ENCODE peak calls at places on chromosomes 16 and 17, in ten cellular contexts. J is GM23338, H is OCI-LY7, K is lower lobe of right lung, Y is astrocyte of the spinal cord, U is mucosa of descending colon, P is endothelial cell of umbilical vein, F is fibroblast of lung, C is MM.1S, R is NB4. N is an unnamed sample.

GRCh38 chr16:35308674-35309073 is 1849.3 kb downstream of the TP53TG3F start:
- DNase-seq in J (no peak), H (no peak), K (no peak), Y (no peak), U (no peak), P (no peak), F (no peak), C (no peak), R (no peak), N (no peak)

GRCh38 chr17:31511176-31511540 is 119.7 kb downstream of the RAB11FIP4 start:
- DNase-seq in J (no peak), H (no peak), K (no peak), Y (no peak), U (peak; percentile 75), P (peak; percentile 18), F (no peak), C (no peak), R (no peak), N (no peak)

GRCh38 chr16:48831081-48831722 is 221.2 kb upstream of the N4BP1 start:
- DNase-seq in J (peak; percentile 79), H (no peak), K (no peak), Y (no peak), U (no peak), P (no peak), F (no peak), C (no peak), R (peak; percentile 9), N (no peak)

GRCh38 chr16:66382966-66383299 is 16.4 kb downstream of the CDH5 start:
- DNase-seq in J (peak; percentile 65), H (no peak), K (no peak), Y (peak; percentile 88), U (no peak), P (peak; percentile 93), F (peak; percentile 54), C (no peak), R (no peak), N (peak; percentile 82)

GRCh38 chr17:38705803-38706624 is 941 bp downstream of the MLLT6 start:
- DNase-seq in J (peak; percentile 80), H (peak; percentile 22), K (peak; percentile 68), Y (no peak), U (peak; percentile 73), P (peak; percentile 27), F (no peak), C (peak; percentile 9), R (peak; percentile 47), N (peak; percentile 56)

GRCh38 chr17:45093444-45094110 is 32.5 kb downstream of the NMT1 start:
- DNase-seq in J (no peak), H (no peak), K (no peak), Y (peak; percentile 36), U (no peak), P (no peak), F (no peak), C (no peak), R (no peak), N (no peak)

GRCh38 chr17:40545660-40546059 is 19.6 kb downstream of the CCR7 start:
- DNase-seq in J (no peak), H (no peak), K (no peak), Y (no peak), U (peak; percentile 11), P (no peak), F (no peak), C (no peak), R (no peak), N (no peak)

GRCh38 chr17:41784207-41784744 is 2.2 kb downstream of the JUP start:
- DNase-seq in J (peak; percentile 75), H (no peak), K (no peak), Y (no peak), U (peak; percentile 57), P (peak; percentile 54), F (peak; percentile 43), C (no peak), R (peak; percentile 97), N (peak; percentile 79)

GRCh38 chr17:65472602-65473001 is 88.8 kb downstream of the AXIN2 start:
- DNase-seq in J (no peak), H (no peak), K (peak; percentile 76), Y (no peak), U (no peak), P (no peak), F (peak; percentile 76), C (no peak), R (no peak), N (peak; percentile 76)

GRCh38 chr17:6085812-6086211 is 15.6 kb downstream of the WSCD1 start:
- DNase-seq in J (no peak), H (no peak), K (no peak), Y (no peak), U (no peak), P (no peak), F (no peak), C (no peak), R (peak; percentile 2), N (no peak)

GRCh38 chr16:62035115-62036092 is 834 bp downstream of the CDH8 start:
- DNase-seq in J (peak; percentile 84), H (no peak), K (no peak), Y (peak; percentile 27), U (no peak), P (no peak), F (no peak), C (no peak), R (no peak), N (peak; percentile 9)

GRCh38 chr16:1613240-1613639 is 1.1 kb downstream of the CRAMP1 start:
- DNase-seq in J (peak; percentile 32), H (peak; percentile 41), K (no peak), Y (no peak), U (no peak), P (peak; percentile 21), F (no peak), C (peak; percentile 42), R (peak; percentile 40), N (peak; percentile 7)

GRCh38 chr16:13510425-13511151 is 409.4 kb upstream of the ERCC4 start:
- DNase-seq in J (peak; percentile 68), H (peak; percentile 8), K (no peak), Y (no peak), U (no peak), P (no peak), F (no peak), C (no peak), R (peak; percentile 7), N (no peak)

GRCh38 chr16:9056061-9056460 is 35.4 kb upstream of the HAPSTR1 start:
- DNase-seq in J (no peak), H (no peak), K (no peak), Y (no peak), U (no peak), P (no peak), F (no peak), C (no peak), R (no peak), N (no peak)

DNA sequence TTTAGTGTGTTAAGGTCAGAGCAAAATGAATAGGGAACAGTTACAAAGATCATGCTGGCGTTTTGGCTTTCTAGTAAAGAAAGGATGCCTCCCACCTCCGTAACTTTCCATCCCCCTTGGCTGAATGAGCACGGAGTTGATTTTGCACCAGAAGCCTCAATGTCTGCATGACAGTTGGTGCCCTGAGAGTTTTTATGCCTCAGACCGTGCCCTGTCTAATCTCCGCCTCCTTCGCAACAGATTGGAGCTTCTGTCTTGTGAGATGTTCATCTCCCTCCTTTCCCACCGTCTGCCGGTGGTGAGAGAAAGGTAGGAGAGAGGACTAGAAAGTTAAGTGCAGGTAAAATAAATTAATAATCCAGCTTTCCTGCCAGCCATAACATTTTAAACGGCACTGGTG is 1.9 kb downstream of the HS3ST4 start:
- DNase-seq in J (no peak), H (no peak), K (no peak), Y (no peak), U (no peak), P (no peak), F (no peak), C (no peak), R (no peak), N (no peak)
- H3K4me3 ChIP-seq in J (peak overlapping the region; percentile 70), H (no peak overlapping the region), K (no peak overlapping the region), Y (no peak overlapping the region), U (no peak overlapping the region), P (no peak overlapping the region), F (no peak overlapping the region), C (no peak overlapping the region), R (no peak overlapping the region), N (no peak overlapping the region)

GRCh38 chr16:75219838-75220237 is 1.1 kb downstream of the CTRB1 start:
- DNase-seq in J (no peak), H (peak; percentile 11), K (no peak), Y (no peak), U (no peak), P (no peak), F (no peak), C (peak; percentile 9), R (no peak), N (no peak)
- H3K4me3 ChIP-seq in J (no peak overlapping the region), H (no peak overlapping the region), K (peak overlapping the region; percentile 22), Y (no peak overlapping the region), U (no peak overlapping the region), P (no peak overlapping the region), F (no peak overlapping the region), C (no peak overlapping the region), R (no peak overlapping the region), N (no peak overlapping the region)

DNA sequence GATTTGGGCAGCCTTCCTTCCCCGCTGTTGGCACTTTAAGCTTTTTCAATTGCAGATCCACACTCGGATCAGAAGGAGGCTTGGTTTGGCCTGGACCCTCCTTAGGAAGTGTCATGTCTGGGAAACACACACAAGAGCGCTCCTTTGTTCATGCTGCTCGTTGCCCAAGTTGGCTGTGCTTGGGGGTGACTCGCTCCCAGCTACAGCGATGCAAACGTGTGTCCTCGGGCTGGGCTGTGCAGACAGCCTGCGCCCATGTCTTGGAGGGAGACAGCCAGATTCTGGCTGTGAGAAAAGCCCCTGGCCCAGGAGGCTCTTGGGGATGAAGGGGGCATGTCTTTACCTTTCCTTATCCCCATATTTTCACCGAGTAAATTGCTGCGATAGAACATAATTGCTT is 665.6 kb upstream of the EEF2KMT start:
- DNase-seq in J (no peak), H (no peak), K (no peak), Y (no peak), U (no peak), P (no peak), F (no peak), C (no peak), R (no peak), N (no peak)
- H3K4me3 ChIP-seq in J (no peak overlapping the region), H (no peak overlapping the region), K (no peak overlapping the region), Y (no peak overlapping the region), U (no peak overlapping the region), P (no peak overlapping the region), F (no peak overlapping the region), C (no peak overlapping the region), R (no peak overlapping the region), N (no peak overlapping the region)

DNA sequence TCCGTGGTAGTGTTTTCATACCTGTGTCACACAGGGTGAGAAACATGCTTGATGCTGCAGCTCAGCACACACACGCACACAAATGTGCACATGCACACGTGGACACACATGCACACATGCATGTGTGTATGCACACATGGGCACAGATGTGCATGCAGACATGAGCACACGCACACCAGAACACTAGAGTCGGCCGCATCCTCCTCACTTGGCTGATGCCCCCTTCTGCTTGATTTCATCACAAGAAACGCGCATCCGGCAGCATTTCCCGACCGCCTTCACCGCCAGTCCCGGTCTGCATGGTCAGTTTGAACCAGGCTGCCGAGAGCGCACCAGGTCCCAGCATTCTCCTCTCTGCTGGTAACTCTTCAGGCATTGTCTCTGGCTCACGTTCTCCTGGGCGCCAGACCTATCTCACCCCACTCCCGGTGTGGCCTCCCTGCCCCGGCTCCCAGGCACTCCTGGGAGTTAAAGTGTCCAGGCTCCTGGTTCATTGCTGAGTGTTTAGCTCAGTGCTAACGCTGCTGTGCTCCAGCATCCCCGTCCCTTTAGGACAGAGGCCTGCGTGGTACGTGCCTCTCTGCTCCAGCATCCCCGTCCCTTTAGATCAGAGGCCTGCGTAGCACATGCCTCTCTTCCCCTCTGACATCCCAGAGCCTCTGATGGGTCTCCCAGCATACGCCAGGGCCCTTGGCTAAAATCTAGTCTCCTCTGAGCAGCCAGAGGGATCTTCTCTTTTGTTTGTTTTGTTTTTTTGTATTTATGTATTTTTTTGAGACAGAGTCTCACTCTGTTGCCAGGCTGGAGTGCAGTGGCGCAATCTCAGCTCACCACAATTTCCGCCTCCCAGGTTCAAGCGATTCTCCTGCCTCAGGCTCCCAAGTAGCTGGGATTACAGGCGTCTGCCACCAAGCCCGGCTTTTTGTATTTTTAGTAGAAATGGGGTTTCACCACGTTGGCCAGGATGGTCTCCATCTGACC is 16.0 kb downstream of the BAIAP2 start:
- DNase-seq in J (no peak), H (no peak), K (no peak), Y (no peak), U (no peak), P (no peak), F (no peak), C (no peak), R (peak; percentile 71), N (no peak)
- H3K4me3 ChIP-seq in J (no peak overlapping the region), H (no peak overlapping the region), K (peak overlapping the region; percentile 39), Y (no peak overlapping the region), U (no peak overlapping the region), P (no peak overlapping the region), F (no peak overlapping the region), C (peak overlapping the region; percentile 36), R (no peak overlapping the region), N (no peak overlapping the region)